ENCODE peak calls at places on chromosome 16, in eight cellular contexts. U, R, F, T, L, N, H and I are unnamed samples.

GRCh38 chr16:588639-588888 is 1.3 kb upstream of the RAB40C start:
- DNase-seq in U (peak), R (peak), F (peak), T (peak), L (peak), N (peak), H (peak), I (no peak)

GRCh38 chr16:21713549-21714368 is 50.0 kb downstream of the OTOA start:
- DNase-seq in U (no peak), R (no peak), F (no peak), T (no peak), L (no peak), N (no peak), H (no peak), I (no peak)

GRCh38 chr16:67939507-67940435 is 3.1 kb upstream of the PSMB10 start:
- DNase-seq in U (peak), R (peak), F (peak), T (peak), L (peak), N (peak), H (peak), I (no peak)

GRCh38 chr16:11258553-11259287 is 2.7 kb upstream of the SOCS1 start:
- DNase-seq in U (peak), R (no peak), F (peak), T (no peak), L (peak), N (peak), H (peak), I (no peak)

GRCh38 chr16:89422527-89422904 is 67.8 kb downstream of the ANKRD11 start:
- DNase-seq in U (no peak), R (no peak), F (no peak), T (no peak), L (no peak), N (no peak), H (no peak), I (no peak)

GRCh38 chr16:50246299-50247122 is 19.8 kb upstream of the ADCY7 start:
- DNase-seq in U (no peak), R (no peak), F (peak), T (no peak), L (no peak), N (no peak), H (no peak), I (no peak)

GRCh38 chr16:48353565-48354163 is 31.5 kb downstream of the SIAH1 start:
- DNase-seq in U (no peak), R (peak), F (no peak), T (peak), L (peak), N (peak), H (peak), I (peak)

GRCh38 chr16:49510676-49511305 is 137.2 kb downstream of the C16orf78 start:
- DNase-seq in U (no peak), R (no peak), F (no peak), T (no peak), L (no peak), N (no peak), H (no peak), I (no peak)

GRCh38 chr16:80993293-80993691 is 13.4 kb downstream of the CMC2 start:
- DNase-seq in U (no peak), R (no peak), F (no peak), T (no peak), L (no peak), N (no peak), H (no peak), I (no peak)

GRCh38 chr16:29844575-29845331 is 18.3 kb downstream of the CDIPT start:
- DNase-seq in U (peak), R (no peak), F (no peak), T (no peak), L (no peak), N (no peak), H (no peak), I (no peak)

GRCh38 chr16:15966420-15967222 is 17.2 kb downstream of the ABCC1 start:
- DNase-seq in U (no peak), R (no peak), F (no peak), T (no peak), L (no peak), N (no peak), H (no peak), I (no peak)

GRCh38 chr16:76955629-76956028 is 235.4 kb upstream of the MON1B start:
- DNase-seq in U (no peak), R (no peak), F (no peak), T (no peak), L (no peak), N (no peak), H (no peak), I (no peak)

GRCh38 chr16:31476305-31477219 is 4.6 kb downstream of the TGFB1I1 start:
- DNase-seq in U (peak), R (peak), F (peak), T (peak), L (no peak), N (peak), H (peak), I (no peak)

GRCh38 chr16:57192720-57193486 is 6.8 kb downstream of the RSPRY1 start:
- DNase-seq in U (no peak), R (no peak), F (no peak), T (no peak), L (no peak), N (no peak), H (no peak), I (no peak)

GRCh38 chr16:50025544-50025931 is 513 bp downstream of the CNEP1R1 start:
- DNase-seq in U (no peak), R (peak), F (no peak), T (peak), L (peak), N (peak), H (peak), I (no peak)

GRCh38 chr16:68843482-68844210 is at the start of gene TANGO6:
- DNase-seq in U (peak), R (peak), F (peak), T (peak), L (peak), N (peak), H (peak), I (peak)

GRCh38 chr16:77233799-77234502 is 34.7 kb downstream of the SYCE1L start:
- DNase-seq in U (no peak), R (no peak), F (no peak), T (no peak), L (no peak), N (no peak), H (no peak), I (no peak)

GRCh38 chr16:29986931-29987330 is 8.5 kb downstream of the HIRIP3 start:
- DNase-seq in U (no peak), R (no peak), F (no peak), T (no peak), L (no peak), N (no peak), H (no peak), I (no peak)

GRCh38 chr16:11639925-11640899 is 28.0 kb upstream of the SNN start:
- DNase-seq in U (peak), R (no peak), F (peak), T (no peak), L (no peak), N (no peak), H (no peak), I (peak)

GRCh38 chr16:47019563-47019962 is 46.1 kb upstream of the DNAJA2 start:
- DNase-seq in U (no peak), R (no peak), F (no peak), T (no peak), L (no peak), N (no peak), H (no peak), I (no peak)

GRCh38 chr16:83247767-83248372 is 559.9 kb upstream of the HSBP1 start:
- DNase-seq in U (no peak), R (no peak), F (no peak), T (no peak), L (no peak), N (no peak), H (no peak), I (no peak)

GRCh38 chr16:80994451-80994850 is 12.2 kb downstream of the CMC2 start:
- DNase-seq in U (no peak), R (no peak), F (no peak), T (no peak), L (no peak), N (no peak), H (no peak), I (no peak)

GRCh38 chr16:30095166-30096078 is 591 bp downstream of the YPEL3 start:
- DNase-seq in U (peak), R (no peak), F (peak), T (no peak), L (no peak), N (peak), H (no peak), I (no peak)

GRCh38 chr16:66984902-66985311 is 3.5 kb upstream of the CES4A start:
- DNase-seq in U (peak), R (no peak), F (no peak), T (no peak), L (no peak), N (no peak), H (peak), I (no peak)

GRCh38 chr16:63230383-63230782 is 1194.1 kb upstream of the CDH8 start:
- DNase-seq in U (no peak), R (no peak), F (no peak), T (no peak), L (no peak), N (no peak), H (no peak), I (no peak)

GRCh38 chr16:268141-269053 is 7.3 kb downstream of the RGS11 start:
- DNase-seq in U (no peak), R (no peak), F (no peak), T (no peak), L (no peak), N (no peak), H (no peak), I (no peak)

GRCh38 chr16:55056585-55057520 is 126.2 kb downstream of the IRX5 start:
- DNase-seq in U (no peak), R (no peak), F (no peak), T (no peak), L (no peak), N (no peak), H (no peak), I (no peak)

GRCh38 chr16:55503726-55504553 is 4.9 kb upstream of the LPCAT2 start:
- DNase-seq in U (no peak), R (no peak), F (no peak), T (no peak), L (no peak), N (no peak), H (no peak), I (no peak)

GRCh38 chr16:5916711-5917191 is 819.2 kb upstream of the EEF2KMT start:
- DNase-seq in U (no peak), R (no peak), F (no peak), T (no peak), L (no peak), N (no peak), H (no peak), I (no peak)